ENCODE peak calls at places on chromosomes 7 and 10, in seven cellular contexts. H is upper lobe of right lung, X is pancreas, P is fibroblast of lung, Q is A172, S is NCI-H82, E is skeletal muscle cell. D is an unnamed sample.

GRCh38 chr7:2437136-2437535 is 33.7 kb downstream of the CHST12 start:
- DNase-seq in P (no peak), X (no peak), H (no peak), E (no peak), S (no peak), Q (no peak), D (no peak)

GRCh38 chr10:131216681-131217230 is 94.8 kb downstream of the TCERG1L start:
- DNase-seq in E (no peak), H (peak; percentile 46), X (no peak), P (no peak), S (no peak), Q (no peak), D (no peak)

GRCh38 chr7:134255814-134256213 is 60.9 kb downstream of the SLC35B4 start:
- DNase-seq in X (no peak), E (no peak), P (no peak), S (peak; percentile 90), Q (no peak), H (no peak), D (no peak)

GRCh38 chr7:139614886-139615285 is 91.4 kb downstream of the CLEC2L start:
- DNase-seq in P (no peak), S (no peak), X (no peak), H (no peak), Q (no peak), E (no peak), D (no peak)

GRCh38 chr10:44306147-44306710 is 78.7 kb downstream of the CXCL12 start:
- DNase-seq in Q (peak; percentile 61), P (peak; percentile 88), H (no peak), S (no peak), E (peak; percentile 56), X (no peak), D (peak; percentile 86)

GRCh38 chr10:90787906-90788491 is 69.8 kb downstream of the HTR7 start:
- DNase-seq in P (peak; percentile 24), S (peak; percentile 66), H (no peak), Q (peak; percentile 22), E (no peak), X (no peak), D (peak; percentile 15)

GRCh38 chr7:23105086-23105643 is 420 bp upstream of the KLHL7 start:
- DNase-seq in S (peak; percentile 43), P (no peak), H (no peak), X (no peak), E (no peak), Q (no peak), D (no peak)

GRCh38 chr7:17807242-17807641 is 133.1 kb downstream of the SNX13 start:
- DNase-seq in Q (no peak), E (no peak), P (no peak), H (no peak), S (no peak), X (no peak), D (no peak)

GRCh38 chr7:65892832-65893231 is 20.0 kb downstream of the VKORC1L1 start:
- DNase-seq in P (no peak), S (no peak), H (no peak), X (no peak), Q (no peak), E (no peak), D (no peak)

GRCh38 chr7:50507898-50508470 is 57.2 kb downstream of the DDC start:
- DNase-seq in E (no peak), Q (no peak), S (peak; percentile 96), X (no peak), P (no peak), H (no peak), D (no peak)

GRCh38 chr7:79730971-79731370 is 277.5 kb upstream of the MAGI2 start:
- DNase-seq in Q (no peak), E (no peak), S (no peak), P (no peak), X (no peak), H (no peak), D (no peak)

GRCh38 chr7:15891151-15891842 is 204.8 kb upstream of the MEOX2 start:
- DNase-seq in Q (peak; percentile 51), S (no peak), E (no peak), X (no peak), H (no peak), P (peak; percentile 69), D (no peak)

GRCh38 chr10:102342958-102343357 is 52.5 kb upstream of the NFKB2 start:
- DNase-seq in Q (peak; percentile 81), X (no peak), H (no peak), P (peak; percentile 92), S (no peak), E (no peak), D (peak; percentile 62)

GRCh38 chr7:7554021-7554432 is 12.7 kb upstream of the MIOS start:
- DNase-seq in Q (peak; percentile 87), H (no peak), E (peak; percentile 95), X (no peak), P (peak; percentile 90), S (peak; percentile 99), D (peak; percentile 92)

GRCh38 chr10:98649170-98649569 is 202.4 kb upstream of the HPS1 start:
- DNase-seq in E (no peak), S (no peak), P (no peak), Q (no peak), X (no peak), H (no peak), D (no peak)